ENCODE peak calls at places on chromosomes 7 and 10, in four cellular contexts. O is WTC11, G is HepG2, I is K562. P is an unnamed sample.

GRCh38 chr10:132882069-132882468 is 60.3 kb downstream of the CFAP46 start:
- DNase-seq in I (no peak), O (peak; percentile 3), G (no peak), P (no peak)

GRCh38 chr10:101003639-101004206 is 4.1 kb downstream of the LZTS2 start:
- DNase-seq in O (no peak), G (no peak), I (no peak), P (no peak)

GRCh38 chr7:12174931-12175330 is 36.2 kb upstream of the TMEM106B start:
- DNase-seq in I (no peak), G (no peak), O (no peak), P (no peak)

GRCh38 chr7:92680458-92680857 is 90.3 kb upstream of the FAM133B start:
- DNase-seq in I (no peak), G (peak; percentile 20), O (no peak), P (no peak)

GRCh38 chr7:155493744-155494538 is 36.0 kb downstream of the EN2 start:
- DNase-seq in G (no peak), O (no peak), I (no peak), P (no peak)

GRCh38 chr7:81468516-81468915 is 301.3 kb downstream of the HGF start:
- DNase-seq in G (no peak), O (no peak), I (no peak), P (no peak)

GRCh38 chr10:34292178-34292565 is 522.9 kb downstream of the PARD3 start:
- DNase-seq in O (no peak), G (no peak), I (no peak), P (no peak)

GRCh38 chr7:158002486-158003080 is 585.0 kb downstream of the PTPRN2 start:
- DNase-seq in O (no peak), I (no peak), G (no peak), P (no peak)

GRCh38 chr7:6526997-6527378 is 24.3 kb downstream of the GRID2IP start:
- DNase-seq in G (no peak), O (no peak), I (no peak), P (no peak)

GRCh38 chr7:6531492-6532279 is 19.6 kb downstream of the GRID2IP start:
- DNase-seq in O (no peak), G (no peak), I (no peak), P (no peak)

GRCh38 chr7:6530626-6531491 is 20.4 kb downstream of the GRID2IP start:
- DNase-seq in G (no peak), I (peak; percentile 82), O (peak; percentile 80), P (peak; percentile 82)

GRCh38 chr7:6529643-6530042 is 21.6 kb downstream of the GRID2IP start:
- DNase-seq in I (no peak), O (no peak), G (peak; percentile 15), P (no peak)

DNA sequence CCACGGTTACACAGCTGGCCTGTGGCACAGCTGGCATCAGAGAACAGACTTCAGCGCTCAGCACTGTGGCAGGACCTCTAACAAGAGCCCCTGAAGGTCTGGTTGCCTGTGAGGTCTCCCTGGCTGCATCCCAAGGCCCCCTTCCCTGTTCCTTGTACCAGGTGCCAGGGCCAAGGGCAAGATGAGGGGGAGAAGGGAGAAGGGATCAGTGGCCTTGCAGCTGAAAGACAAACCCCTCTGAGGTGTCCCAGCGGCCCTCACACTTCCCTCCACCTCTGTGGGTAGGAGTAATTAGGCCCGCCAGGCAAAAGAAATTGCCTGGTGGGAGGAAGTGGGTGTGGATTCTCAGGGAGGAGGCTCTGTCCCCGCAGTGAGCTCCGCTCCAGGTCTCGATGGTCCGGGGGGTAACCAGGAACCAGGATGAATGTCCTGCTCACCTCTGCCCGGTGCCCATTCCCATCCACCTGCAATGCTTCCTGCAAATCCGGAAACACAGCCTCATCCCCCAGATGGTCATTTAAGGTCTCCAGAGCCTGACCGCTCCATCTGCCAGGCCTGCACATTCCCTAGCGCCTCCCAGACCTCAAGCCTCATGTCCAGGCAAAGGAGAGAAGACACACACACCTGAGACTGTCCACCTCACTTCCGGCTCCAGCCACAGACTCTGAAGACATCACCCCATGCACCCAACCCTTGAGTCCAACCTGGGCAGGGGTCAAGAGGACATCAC is 22.7 kb downstream of the GRID2IP start:
- DNase-seq in G (no peak), O (no peak), I (no peak), P (no peak)
- TF ChIP-seq ELF4 in G (no peak), O (no peak), I (no peak), P (no peak)

DNA sequence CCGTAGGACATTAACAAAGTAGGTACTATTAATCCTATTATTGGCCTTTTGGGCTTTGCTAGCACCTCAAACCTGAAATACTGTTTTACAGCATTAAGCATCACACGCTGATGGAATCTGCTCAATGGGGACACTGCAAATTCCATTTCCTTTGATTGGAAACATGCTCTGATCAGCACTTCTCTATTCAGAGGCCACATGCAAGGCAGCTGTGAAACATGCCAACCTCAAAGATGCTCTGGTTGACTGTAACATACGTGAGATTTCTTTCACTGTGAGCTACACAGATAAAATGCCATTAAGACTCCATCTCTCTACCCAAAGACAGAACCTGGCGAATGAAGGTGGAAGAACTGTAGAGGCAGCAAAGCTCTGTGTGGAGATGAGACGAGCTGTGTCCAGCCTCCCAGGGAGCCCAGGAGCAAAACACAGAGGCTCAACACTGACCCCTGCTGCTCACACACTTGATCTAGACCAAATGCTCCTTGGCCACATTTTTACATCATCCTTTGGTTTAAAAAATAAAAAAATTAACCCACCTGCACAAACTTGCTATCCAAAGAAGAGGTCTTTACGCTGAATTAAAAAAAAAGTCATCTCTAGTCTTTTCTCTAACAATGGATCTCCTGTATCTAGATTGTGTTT is 8.0 kb downstream of the RSU1 start:
- DNase-seq in O (peak; percentile 72), G (peak; percentile 29), I (peak; percentile 47), P (peak; percentile 66)
- TF ChIP-seq ELF4 in O (no peak), G (no peak), I (no peak), P (no peak)

DNA sequence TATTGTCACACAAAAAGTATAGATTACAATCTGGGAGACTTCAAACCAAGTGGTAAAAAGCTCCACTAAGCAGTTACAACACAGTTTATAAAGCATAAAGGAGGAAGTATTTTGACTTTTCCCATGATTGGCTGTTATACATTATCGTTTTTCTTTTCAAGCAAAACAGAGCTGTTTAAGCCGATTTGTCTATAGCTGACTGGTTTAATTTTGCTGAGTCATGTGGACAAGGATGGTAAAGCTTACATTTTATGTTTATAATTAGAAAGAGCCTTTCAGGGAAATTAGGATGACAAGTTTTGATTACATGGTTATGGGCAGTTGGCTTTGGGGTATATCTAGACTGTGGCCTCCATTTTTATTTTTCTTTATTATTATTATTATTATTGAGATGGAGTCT is 152.5 kb upstream of the STK17A start:
- DNase-seq in I (no peak), G (no peak), O (no peak), P (no peak)
- TF ChIP-seq ELF4 in I (no peak), G (no peak), O (no peak), P (no peak)

GRCh38 chr10:25815999-25816768 is 117.8 kb upstream of the MYO3A start:
- DNase-seq in O (no peak), I (no peak), G (no peak), P (peak; percentile 9)

GRCh38 chr10:25811141-25811685 is 122.8 kb upstream of the MYO3A start:
- DNase-seq in I (no peak), G (no peak), O (no peak), P (no peak)

GRCh38 chr10:25818751-25819150 is 115.3 kb upstream of the MYO3A start:
- DNase-seq in I (no peak), O (peak; percentile 58), G (no peak), P (no peak)

GRCh38 chr10:25813511-25813910 is 120.5 kb upstream of the MYO3A start:
- DNase-seq in G (no peak), I (no peak), O (no peak), P (no peak)

GRCh38 chr10:25815236-25815635 is 118.8 kb upstream of the MYO3A start:
- DNase-seq in I (no peak), O (no peak), G (no peak), P (no peak)
- TF ChIP-seq ELF4 in I (no peak), O (no peak), G (no peak), P (no peak)

P was measured in HEK293T.